ENCODE peak calls at places on chromosomes 12 and 14, in five cellular contexts. One of them, this sample, is unnamed.

GRCh38 chr12:50599366-50600095 is 94.7 kb downstream of the DIP2B start:
- DNase-seq in astrocyte: no peak
- DNase-seq in MM.1S: no peak
- DNase-seq in Panc1: no peak
- DNase-seq in fibroblast of villous mesenchyme: no peak
- DNase-seq in this sample: no peak

GRCh38 chr12:94783862-94784261 is 133.5 kb upstream of the TMCC3 start:
- DNase-seq in fibroblast of villous mesenchyme: peak
- DNase-seq in astrocyte: peak
- DNase-seq in MM.1S: no peak
- DNase-seq in Panc1: no peak
- DNase-seq in this sample: peak

GRCh38 chr14:52018252-52018651 is 28.9 kb downstream of the RTRAF start:
- DNase-seq in fibroblast of villous mesenchyme: peak
- DNase-seq in astrocyte: no peak
- DNase-seq in MM.1S: no peak
- DNase-seq in Panc1: no peak
- DNase-seq in this sample: no peak

GRCh38 chr12:30989754-30990153 is 63.2 kb downstream of the TSPAN11 start:
- DNase-seq in astrocyte: no peak
- DNase-seq in fibroblast of villous mesenchyme: peak
- DNase-seq in MM.1S: peak
- DNase-seq in Panc1: no peak
- DNase-seq in this sample: peak

GRCh38 chr14:99015833-99016232 is 256.2 kb downstream of the BCL11B start:
- DNase-seq in Panc1: no peak
- DNase-seq in fibroblast of villous mesenchyme: no peak
- DNase-seq in astrocyte: no peak
- DNase-seq in MM.1S: no peak
- DNase-seq in this sample: no peak

GRCh38 chr12:76384560-76384959 is 36.3 kb upstream of the BBS10 start:
- DNase-seq in Panc1: no peak
- DNase-seq in fibroblast of villous mesenchyme: no peak
- DNase-seq in MM.1S: no peak
- DNase-seq in astrocyte: no peak
- DNase-seq in this sample: no peak

GRCh38 chr14:77832301-77832700 is 32.4 kb downstream of the ADCK1 start:
- DNase-seq in astrocyte: no peak
- DNase-seq in Panc1: no peak
- DNase-seq in MM.1S: no peak
- DNase-seq in fibroblast of villous mesenchyme: no peak
- DNase-seq in this sample: no peak

GRCh38 chr14:21711360-21711961 is 37.8 kb upstream of the OR4E1 start:
- DNase-seq in astrocyte: peak
- DNase-seq in Panc1: peak
- DNase-seq in MM.1S: peak
- DNase-seq in fibroblast of villous mesenchyme: peak
- DNase-seq in this sample: peak

GRCh38 chr12:63068857-63069442 is 82.1 kb downstream of the AVPR1A start:
- DNase-seq in fibroblast of villous mesenchyme: peak
- DNase-seq in astrocyte: peak
- DNase-seq in Panc1: peak
- DNase-seq in MM.1S: peak
- DNase-seq in this sample: peak

GRCh38 chr14:32711103-32711680 is 227.5 kb upstream of the NPAS3 start:
- DNase-seq in MM.1S: peak
- DNase-seq in astrocyte: peak
- DNase-seq in Panc1: peak
- DNase-seq in fibroblast of villous mesenchyme: peak
- DNase-seq in this sample: peak

GRCh38 chr14:77264466-77265186 is 6.4 kb downstream of the NGB start:
- DNase-seq in Panc1: no peak
- DNase-seq in fibroblast of villous mesenchyme: no peak
- DNase-seq in astrocyte: no peak
- DNase-seq in MM.1S: no peak
- DNase-seq in this sample: no peak

GRCh38 chr14:91466192-91466591 is 43.9 kb downstream of the PPP4R3A start:
- DNase-seq in fibroblast of villous mesenchyme: no peak
- DNase-seq in astrocyte: peak
- DNase-seq in MM.1S: no peak
- DNase-seq in Panc1: no peak
- DNase-seq in this sample: no peak

GRCh38 chr14:30299915-30300314 is 259.0 kb upstream of the G2E3 start:
- DNase-seq in fibroblast of villous mesenchyme: no peak
- DNase-seq in astrocyte: peak
- DNase-seq in MM.1S: no peak
- DNase-seq in Panc1: no peak
- DNase-seq in this sample: peak

GRCh38 chr14:74161526-74162158 is 76.9 kb downstream of the LIN52 start:
- DNase-seq in MM.1S: no peak
- DNase-seq in Panc1: no peak
- DNase-seq in fibroblast of villous mesenchyme: no peak
- DNase-seq in astrocyte: no peak
- DNase-seq in this sample: no peak

GRCh38 chr12:112858776-112859175 is 48.0 kb upstream of the OAS1 start:
- DNase-seq in fibroblast of villous mesenchyme: no peak
- DNase-seq in MM.1S: no peak
- DNase-seq in astrocyte: no peak
- DNase-seq in Panc1: no peak
- DNase-seq in this sample: no peak

GRCh38 chr14:101628471-101628966 is 67.2 kb downstream of the DIO3 start:
- DNase-seq in fibroblast of villous mesenchyme: peak
- DNase-seq in MM.1S: peak
- DNase-seq in Panc1: peak
- DNase-seq in astrocyte: peak
- DNase-seq in this sample: peak

GRCh38 chr12:5499566-5500325 is 67.8 kb downstream of the NTF3 start:
- DNase-seq in MM.1S: no peak
- DNase-seq in astrocyte: peak
- DNase-seq in Panc1: no peak
- DNase-seq in fibroblast of villous mesenchyme: peak
- DNase-seq in this sample: no peak

GRCh38 chr12:106147956-106148355 is 9.2 kb upstream of the NUAK1 start:
- DNase-seq in fibroblast of villous mesenchyme: no peak
- DNase-seq in Panc1: no peak
- DNase-seq in astrocyte: no peak
- DNase-seq in MM.1S: no peak
- DNase-seq in this sample: no peak

GRCh38 chr14:106872619-106873446 is 1346.5 kb downstream of the TMEM121 start:
- DNase-seq in fibroblast of villous mesenchyme: no peak
- DNase-seq in Panc1: no peak
- DNase-seq in MM.1S: peak
- DNase-seq in astrocyte: no peak
- DNase-seq in this sample: no peak
- H3K4me3 ChIP-seq in fibroblast of villous mesenchyme: no peak
- H3K4me3 ChIP-seq in Panc1: no peak
- H3K4me3 ChIP-seq in MM.1S: peak
- H3K4me3 ChIP-seq in astrocyte: no peak
- H3K4me3 ChIP-seq in this sample: no peak

GRCh38 chr14:24055971-24056799 is 4.4 kb downstream of the CARMIL3 start:
- DNase-seq in fibroblast of villous mesenchyme: no peak
- DNase-seq in Panc1: no peak
- DNase-seq in astrocyte: no peak
- DNase-seq in MM.1S: no peak
- DNase-seq in this sample: no peak
- TF ChIP-seq CTCF in fibroblast of villous mesenchyme: no peak
- TF ChIP-seq CTCF in Panc1: no peak
- TF ChIP-seq CTCF in astrocyte: no peak
- TF ChIP-seq CTCF in MM.1S: no peak
- TF ChIP-seq CTCF in this sample: no peak

DNA sequence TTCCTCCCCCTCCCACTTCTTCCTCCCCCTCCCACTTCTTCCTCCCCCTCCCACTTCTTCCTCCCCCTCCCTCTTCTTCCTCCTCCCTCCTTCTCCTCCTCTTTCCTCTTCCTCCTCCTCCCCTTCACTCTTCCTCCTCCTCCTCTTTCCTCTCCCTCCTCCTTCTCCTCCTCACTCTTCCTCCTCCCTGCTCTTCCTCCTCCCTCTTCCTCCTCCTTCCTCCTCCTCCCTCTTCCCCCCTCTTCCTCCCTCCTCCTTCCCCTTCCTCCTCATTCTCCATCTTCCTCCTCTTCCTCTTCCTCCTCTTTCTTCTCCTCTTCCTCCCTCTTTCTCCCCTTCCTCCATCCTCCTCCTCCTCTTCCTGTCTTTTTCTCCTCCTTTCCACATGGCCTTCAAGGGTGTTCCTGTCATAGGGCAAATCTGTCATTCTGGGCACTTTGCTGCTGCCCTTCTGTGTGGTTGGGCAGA is 111.4 kb downstream of the PHETA1 start:
- DNase-seq in astrocyte: no peak
- DNase-seq in fibroblast of villous mesenchyme: no peak
- DNase-seq in MM.1S: no peak
- DNase-seq in Panc1: no peak
- DNase-seq in this sample: no peak
- H3K4me3 ChIP-seq in astrocyte: no peak
- H3K4me3 ChIP-seq in fibroblast of villous mesenchyme: no peak
- H3K4me3 ChIP-seq in MM.1S: no peak
- H3K4me3 ChIP-seq in Panc1: no peak
- H3K4me3 ChIP-seq in this sample: no peak

GRCh38 chr12:109592195-109592904 is 18.8 kb downstream of the MVK start:
- DNase-seq in MM.1S: no peak
- DNase-seq in astrocyte: no peak
- DNase-seq in Panc1: no peak
- DNase-seq in fibroblast of villous mesenchyme: no peak
- DNase-seq in this sample: no peak
- TF ChIP-seq CTCF in MM.1S: no peak
- TF ChIP-seq CTCF in astrocyte: no peak
- TF ChIP-seq CTCF in Panc1: no peak
- TF ChIP-seq CTCF in fibroblast of villous mesenchyme: no peak
- TF ChIP-seq CTCF in this sample: no peak

GRCh38 chr14:53912121-53912520 is 44.5 kb downstream of the BMP4 start:
- DNase-seq in fibroblast of villous mesenchyme: no peak
- DNase-seq in Panc1: no peak
- DNase-seq in MM.1S: no peak
- DNase-seq in astrocyte: no peak
- DNase-seq in this sample: no peak
- H3K4me3 ChIP-seq in fibroblast of villous mesenchyme: no peak
- H3K4me3 ChIP-seq in Panc1: no peak
- H3K4me3 ChIP-seq in MM.1S: no peak
- H3K4me3 ChIP-seq in astrocyte: no peak
- H3K4me3 ChIP-seq in this sample: no peak

DNA sequence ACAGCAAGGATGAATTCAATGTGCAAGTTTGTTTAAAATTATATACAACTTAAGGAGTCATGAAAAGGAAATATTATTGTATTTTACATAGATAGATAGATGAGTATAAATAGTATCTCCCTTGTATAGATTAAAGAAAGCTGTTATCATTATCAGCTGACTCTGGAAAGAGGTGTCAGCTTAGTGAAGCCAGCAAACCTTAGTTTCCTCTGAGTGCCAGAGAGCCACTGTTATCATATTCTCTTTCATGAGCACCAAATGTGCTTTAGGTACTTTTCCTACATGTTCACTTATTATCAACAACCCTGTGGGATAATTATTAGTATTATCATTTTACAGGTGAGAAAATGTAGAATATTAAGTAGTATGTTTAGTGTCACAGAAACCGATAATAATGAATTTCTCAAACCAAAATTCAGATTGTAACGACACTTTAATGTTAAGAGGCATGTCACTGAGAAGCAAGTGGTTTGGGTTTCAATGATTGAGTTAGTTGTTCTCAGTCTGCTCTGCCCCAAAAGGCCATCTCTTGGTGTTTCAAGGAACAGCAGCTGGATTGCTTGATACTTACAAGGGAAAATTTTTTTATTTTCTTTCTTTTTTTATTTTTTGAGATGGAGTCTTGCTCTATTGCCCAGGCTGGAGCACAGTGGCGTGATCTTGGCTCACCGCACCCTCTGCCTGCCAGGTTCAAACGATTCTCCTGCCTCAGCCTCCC is 53.7 kb downstream of the PLEKHA5 start:
- DNase-seq in Panc1: no peak
- DNase-seq in MM.1S: no peak
- DNase-seq in astrocyte: no peak
- DNase-seq in fibroblast of villous mesenchyme: no peak
- DNase-seq in this sample: peak
- TF ChIP-seq CTCF in Panc1: peak
- TF ChIP-seq CTCF in MM.1S: no peak
- TF ChIP-seq CTCF in astrocyte: peak
- TF ChIP-seq CTCF in fibroblast of villous mesenchyme: peak
- TF ChIP-seq CTCF in this sample: peak

GRCh38 chr12:42459336-42459847 is 130.2 kb downstream of the PRICKLE1 start:
- DNase-seq in astrocyte: no peak
- DNase-seq in MM.1S: no peak
- DNase-seq in Panc1: no peak
- DNase-seq in fibroblast of villous mesenchyme: no peak
- DNase-seq in this sample: no peak
- H3K4me3 ChIP-seq in astrocyte: no peak
- H3K4me3 ChIP-seq in MM.1S: no peak
- H3K4me3 ChIP-seq in Panc1: no peak
- H3K4me3 ChIP-seq in fibroblast of villous mesenchyme: no peak
- H3K4me3 ChIP-seq in this sample: no peak

This sample was measured in fibroblast of pulmonary artery.